ENCODE peak calls at places on chromosomes 2 and 18, in five cellular contexts. Q is HCT116, S is T-helper 17 cell, C is kidney, Z is choroid plexus epithelial cell. A is an unnamed sample.

GRCh38 chr2:241733391-241734207 is 831 bp upstream of the D2HGDH start:
- DNase-seq in C (peak; percentile 85), Z (no peak), S (no peak), Q (no peak), A (no peak)

GRCh38 chr2:165610591-165611029 is 141.1 kb downstream of the CSRNP3 start:
- DNase-seq in Q (no peak), Z (no peak), S (no peak), C (no peak), A (no peak)

GRCh38 chr18:43563780-43564179 is 286.5 kb upstream of the SYT4 start:
- DNase-seq in Z (peak; percentile 66), S (no peak), C (no peak), Q (no peak), A (peak; percentile 66)

GRCh38 chr2:84865181-84865783 is 15.6 kb downstream of the TRABD2A start:
- DNase-seq in Q (no peak), Z (peak; percentile 61), C (no peak), S (no peak), A (peak; percentile 49)

GRCh38 chr2:181430406-181431199 is 26.6 kb upstream of the ITGA4 start:
- DNase-seq in S (no peak), Z (peak; percentile 14), Q (no peak), C (no peak), A (peak; percentile 23)

GRCh38 chr18:48314694-48315093 is 94.5 kb downstream of the ZBTB7C start:
- DNase-seq in C (no peak), Q (no peak), S (no peak), Z (no peak), A (no peak)

GRCh38 chr18:58314284-58314683 is 270.3 kb downstream of the NEDD4L start:
- DNase-seq in Q (peak; percentile 53), S (no peak), C (no peak), Z (peak; percentile 83), A (peak; percentile 96)

GRCh38 chr2:179790235-179790895 is 71.0 kb downstream of the ZNF385B start:
- DNase-seq in C (no peak), Z (no peak), S (no peak), Q (no peak), A (no peak)

GRCh38 chr18:37393945-37394609 is 171.5 kb downstream of the CELF4 start:
- DNase-seq in Z (peak; percentile 30), S (no peak), Q (no peak), C (peak; percentile 94), A (peak; percentile 95)

GRCh38 chr18:75041586-75041985 is 167.4 kb downstream of the PTGR3 start:
- DNase-seq in Q (peak; percentile 23), C (no peak), S (no peak), Z (peak; percentile 61), A (peak; percentile 43)

GRCh38 chr18:26480897-26481795 is 67.2 kb downstream of the KCTD1 start:
- DNase-seq in C (no peak), Q (peak; percentile 93), S (no peak), Z (peak; percentile 94), A (peak; percentile 94)

GRCh38 chr2:183209395-183210028 is 85.3 kb downstream of the NUP35 start:
- DNase-seq in C (no peak), S (no peak), Q (no peak), Z (no peak), A (no peak)

GRCh38 chr2:128359841-128360240 is 41.2 kb upstream of the HS6ST1 start:
- DNase-seq in S (no peak), C (peak; percentile 39), Z (no peak), Q (no peak), A (no peak)

GRCh38 chr2:52904511-52904910 is 863.1 kb upstream of the CHAC2 start:
- DNase-seq in Z (peak; percentile 52), C (no peak), S (no peak), Q (no peak), A (no peak)